ENCODE peak calls at places on chromosomes 6 and 20, in eight cellular contexts. X is sciatic nerve; H is uterus; Q is KG1; K is activated CD4-positive, alpha-beta T cell treated with anti-CD3 and anti-CD28 coated beads, Interleukin-2, amount 10 ng/mL, durations not matched to agents 7 days and 5 days; D is activated B cell treated with CpG ODN at 0.5 μM for 24 hours; S is BJ; J is HL-60. M is an unnamed sample.

GRCh38 chr6:73941892-73942291 is 245.9 kb downstream of the CD109 start:
- DNase-seq in X (no peak), J (no peak), H (no peak), Q (no peak), S (no peak), D (no peak), K (no peak), M (no peak)

GRCh38 chr6:5051394-5051793 is 33.7 kb upstream of the PPP1R3G start:
- DNase-seq in S (no peak), D (no peak), K (no peak), H (no peak), J (no peak), Q (no peak), X (no peak), M (no peak)

GRCh38 chr6:44128020-44128917 is 915 bp downstream of the TMEM63B start:
- DNase-seq in D (peak), K (peak), Q (no peak), X (peak), H (peak), S (no peak), J (no peak), M (no peak)

GRCh38 chr20:46040902-46041535 is 12.0 kb downstream of the SLC12A5 start:
- DNase-seq in K (peak), X (no peak), Q (no peak), H (no peak), J (peak), S (no peak), D (no peak), M (no peak)

GRCh38 chr6:107629545-107630147 is 139.7 kb downstream of the SOBP start:
- DNase-seq in D (no peak), S (no peak), X (no peak), K (no peak), J (no peak), H (no peak), Q (no peak), M (no peak)

GRCh38 chr6:83417880-83418663 is 12.8 kb downstream of the ME1 start:
- DNase-seq in S (no peak), Q (no peak), K (no peak), D (no peak), H (no peak), J (peak), X (no peak), M (peak)

GRCh38 chr20:8647868-8648495 is 420.9 kb upstream of the PLCB4 start:
- DNase-seq in Q (no peak), K (no peak), D (no peak), J (peak), X (no peak), S (no peak), H (peak), M (peak)

GRCh38 chr20:39880890-39881289 is 808.1 kb downstream of the MAFB start:
- DNase-seq in H (no peak), K (no peak), Q (no peak), X (no peak), S (no peak), D (no peak), J (peak), M (no peak)

GRCh38 chr20:8334641-8335040 is 202.6 kb downstream of the PLCB1 start:
- DNase-seq in H (no peak), Q (no peak), J (no peak), K (no peak), X (no peak), D (no peak), S (no peak), M (no peak)

GRCh38 chr6:99189823-99190721 is 159.4 kb downstream of the FAXC start:
- DNase-seq in J (no peak), D (no peak), X (no peak), K (no peak), H (no peak), Q (no peak), S (no peak), M (no peak)

GRCh38 chr6:119347466-119348307 is 1.9 kb downstream of the MAN1A1 start:
- DNase-seq in H (peak), X (peak), J (peak), S (no peak), Q (peak), K (peak), D (peak), M (no peak)

GRCh38 chr6:154447929-154448328 is 62.6 kb downstream of the CNKSR3 start:
- DNase-seq in X (no peak), H (no peak), K (no peak), J (no peak), S (no peak), Q (no peak), D (no peak), M (no peak)

GRCh38 chr6:3157151-3157933 is at the start of gene TUBB2A:
- DNase-seq in J (peak), K (peak), H (peak), X (peak), S (no peak), Q (no peak), D (peak), M (no peak)

GRCh38 chr6:98921038-98921437 is 26.7 kb downstream of the FBXL4 start:
- DNase-seq in X (no peak), H (no peak), J (no peak), K (no peak), D (no peak), S (no peak), Q (no peak), M (no peak)

GRCh38 chr20:18702736-18703135 is 110.8 kb upstream of the SCP2D1 start:
- DNase-seq in D (no peak), H (no peak), X (peak), Q (no peak), K (no peak), S (peak), J (no peak), M (no peak)

GRCh38 chr6:118974790-118975189 is 39.8 kb upstream of the MCM9 start:
- DNase-seq in S (no peak), K (no peak), X (no peak), H (no peak), Q (no peak), J (no peak), D (no peak), M (no peak)

GRCh38 chr6:168577496-168577895 is 136.5 kb downstream of the SMOC2 start:
- DNase-seq in H (no peak), X (no peak), Q (no peak), J (no peak), S (no peak), D (no peak), K (no peak), M (no peak)

GRCh38 chr20:63860325-63861051 is 810 bp upstream of the ABHD16B start:
- DNase-seq in K (no peak), J (peak), D (no peak), Q (no peak), X (no peak), H (no peak), S (no peak), M (no peak)

GRCh38 chr20:37801921-37802320 is 101.0 kb upstream of the VSTM2L start:
- DNase-seq in D (no peak), Q (no peak), K (no peak), J (no peak), H (no peak), S (no peak), X (no peak), M (no peak)